ENCODE peak calls at places on chromosomes 6 and 20, in seven cellular contexts. P is GM12892, U is SK-N-SH, J is H1, S is GM12878, D is GM12891, X is HepG2. L is an unnamed sample.

GRCh38 chr20:61912665-61913422 is 152.8 kb downstream of the TAF4 start:
- DNase-seq in J (no peak), U (no peak), P (no peak), S (peak; percentile 90), X (no peak), D (peak; percentile 59), L (no peak)

GRCh38 chr20:38607351-38607750 is 5.7 kb downstream of the ARHGAP40 start:
- DNase-seq in J (no peak), S (no peak), X (no peak), P (no peak), D (no peak), U (no peak), L (no peak)

GRCh38 chr20:49878977-49879376 is 36.4 kb downstream of the SPATA2 start:
- DNase-seq in J (no peak), S (no peak), P (no peak), X (no peak), D (no peak), U (no peak), L (no peak)

GRCh38 chr6:155448823-155449789 is 6.5 kb downstream of the NOX3 start:
- DNase-seq in U (peak; percentile 50), S (no peak), P (no peak), D (no peak), X (no peak), J (no peak), L (no peak)

GRCh38 chr6:75855047-75855446 is 106.0 kb downstream of the MYO6 start:
- DNase-seq in X (peak; percentile 59), J (no peak), U (peak; percentile 15), P (no peak), D (no peak), S (no peak), L (peak; percentile 22)

GRCh38 chr6:87213364-87213763 is 58.0 kb downstream of the ZNF292 start:
- DNase-seq in D (no peak), X (peak; percentile 7), S (no peak), P (no peak), U (no peak), J (no peak), L (no peak)

GRCh38 chr20:19583532-19584175 is 174.4 kb upstream of the RIN2 start:
- DNase-seq in X (peak; percentile 51), P (peak; percentile 45), D (peak; percentile 46), J (peak; percentile 96), U (peak; percentile 67), S (no peak), L (peak; percentile 66)

GRCh38 chr6:41036188-41036587 is 2.8 kb downstream of the UNC5CL start:
- DNase-seq in P (no peak), S (no peak), X (no peak), D (no peak), U (no peak), J (no peak), L (no peak)

GRCh38 chr6:161226005-161226964 is 47.6 kb downstream of the AGPAT4 start:
- DNase-seq in P (no peak), U (no peak), S (no peak), X (no peak), J (no peak), D (no peak), L (peak; percentile 91)

GRCh38 chr20:36465109-36466080 is 75.9 kb upstream of the MYL9 start:
- DNase-seq in X (peak; percentile 66), D (no peak), J (no peak), S (no peak), U (no peak), P (no peak), L (peak; percentile 72)

GRCh38 chr6:130215526-130215925 is 7.2 kb downstream of the SAMD3 start:
- DNase-seq in S (no peak), U (no peak), X (no peak), P (no peak), D (no peak), J (no peak), L (no peak)

GRCh38 chr6:77740380-77740779 is 87.5 kb downstream of the MEI4 start:
- DNase-seq in X (peak; percentile 18), D (peak; percentile 4), P (no peak), U (peak; percentile 11), J (no peak), S (no peak), L (peak; percentile 7)

GRCh38 chr20:4108495-4109306 is 93.3 kb upstream of the RNF24 start:
- DNase-seq in X (peak; percentile 91), J (peak; percentile 74), P (peak; percentile 43), U (peak; percentile 76), S (peak; percentile 30), D (peak; percentile 58), L (peak; percentile 82)

GRCh38 chr6:89596056-89596455 is 42.5 kb downstream of the LYRM2 start:
- DNase-seq in D (peak; percentile 27), J (no peak), U (no peak), P (no peak), S (peak; percentile 52), X (no peak), L (no peak)

GRCh38 chr6:5827061-5828037 is 179.4 kb downstream of the NRN1 start:
- DNase-seq in P (no peak), U (no peak), S (no peak), J (no peak), X (no peak), D (no peak), L (no peak)

GRCh38 chr20:50834599-50835005 is 39.7 kb downstream of the BCAS4 start:
- DNase-seq in D (no peak), J (no peak), S (no peak), U (no peak), X (peak; percentile 51), P (no peak), L (no peak)

GRCh38 chr6:134676307-134677281 is 273.3 kb downstream of the ALDH8A1 start:
- DNase-seq in S (no peak), P (no peak), X (no peak), J (no peak), D (no peak), U (no peak), L (no peak)

GRCh38 chr6:12010635-12011275 is 1.4 kb upstream of the HIVEP1 start:
- DNase-seq in J (peak; percentile 86), P (no peak), U (peak; percentile 65), S (no peak), X (no peak), D (no peak), L (peak; percentile 28)

GRCh38 chr6:85942844-85943243 is 300.2 kb upstream of the SYNCRIP start:
- DNase-seq in X (no peak), J (no peak), P (no peak), U (no peak), S (no peak), D (no peak), L (no peak)

GRCh38 chr6:10465633-10466499 is 51.0 kb upstream of the TFAP2A start:
- DNase-seq in P (no peak), S (no peak), J (peak; percentile 85), X (peak; percentile 44), U (peak; percentile 54), D (no peak), L (peak; percentile 71)

GRCh38 chr6:31971279-31971992 is 502 bp downstream of the DXO start:
- DNase-seq in X (no peak), P (peak; percentile 29), S (no peak), J (peak; percentile 50), D (no peak), U (no peak), L (no peak)

GRCh38 chr6:100100776-100101175 is 106.8 kb upstream of the MCHR2 start:
- DNase-seq in D (no peak), U (no peak), P (no peak), S (no peak), X (no peak), J (no peak), L (no peak)

GRCh38 chr20:8449120-8449519 is 317.1 kb downstream of the PLCB1 start:
- DNase-seq in X (no peak), U (no peak), S (no peak), D (no peak), P (no peak), J (no peak), L (no peak)
- TF ChIP-seq TAF1 in X (no peak), U (no peak), S (no peak), D (no peak), P (no peak), J (no peak), L (no peak)

GRCh38 chr6:35413911-35414310 is 38.2 kb upstream of the FANCE start:
- DNase-seq in X (no peak), U (no peak), D (no peak), P (no peak), J (no peak), S (no peak), L (no peak)
- TF ChIP-seq TAF1 in X (no peak), U (no peak), D (no peak), P (no peak), J (no peak), S (no peak), L (no peak)

GRCh38 chr6:163711071-163711470 is 296.6 kb downstream of the QKI start:
- DNase-seq in J (no peak), P (no peak), S (no peak), U (no peak), D (no peak), X (no peak), L (no peak)

GRCh38 chr6:163712981-163713380 is 298.5 kb downstream of the QKI start:
- DNase-seq in J (no peak), P (no peak), S (no peak), X (no peak), U (no peak), D (no peak), L (no peak)

GRCh38 chr6:163712569-163712966 is 298.1 kb downstream of the QKI start:
- DNase-seq in X (no peak), U (no peak), P (no peak), S (no peak), D (no peak), J (no peak), L (no peak)

GRCh38 chr6:163710552-163710951 is 296.0 kb downstream of the QKI start:
- DNase-seq in J (no peak), S (no peak), X (no peak), U (no peak), D (no peak), P (no peak), L (peak; percentile 57)

DNA sequence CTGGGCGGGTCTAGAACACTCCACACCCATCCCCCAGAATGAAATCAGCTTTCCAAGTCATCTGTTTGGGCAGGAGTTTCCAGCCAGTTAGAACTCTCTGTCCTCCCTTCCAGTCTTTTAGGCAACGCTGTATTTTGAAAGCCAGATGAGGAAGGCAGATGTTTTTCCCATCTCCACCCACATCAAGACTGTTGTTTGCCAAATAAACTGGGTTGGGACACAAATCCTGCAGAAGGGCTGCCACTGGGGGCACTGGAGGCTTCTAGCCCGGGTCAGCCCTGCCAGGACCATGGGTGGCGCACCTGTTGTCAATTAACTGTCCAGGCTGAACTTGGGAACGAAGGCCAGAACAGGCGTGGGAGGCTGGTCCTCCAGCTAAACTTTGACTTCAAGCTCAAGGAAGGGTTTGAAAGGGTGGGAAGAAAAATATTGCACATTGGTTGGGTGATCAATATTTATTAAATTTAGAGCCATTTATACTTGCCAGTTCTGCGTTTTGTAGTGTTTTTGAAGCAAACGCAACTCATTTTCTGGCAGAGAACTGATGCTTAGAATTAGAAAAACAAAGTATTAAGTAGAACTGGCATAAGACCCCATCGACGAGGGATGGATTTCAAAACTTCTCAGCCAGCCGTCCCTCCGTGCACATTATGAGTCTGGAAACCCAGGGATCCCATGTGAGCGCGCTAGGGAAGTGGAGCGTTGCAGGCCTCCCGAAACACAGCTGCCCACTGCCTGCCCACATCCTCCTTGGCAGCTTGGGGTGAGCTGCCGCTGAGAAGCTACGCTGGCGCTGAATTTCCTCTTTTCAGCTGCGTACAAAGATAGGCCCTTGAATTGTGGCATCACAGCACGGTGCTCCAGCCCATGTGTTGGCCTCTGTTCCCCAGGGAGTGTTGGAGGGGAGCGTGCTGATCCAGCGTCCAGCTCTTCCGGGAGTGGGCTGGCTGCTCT is 297.4 kb downstream of the QKI start:
- DNase-seq in S (peak; percentile 72), X (peak; percentile 11), D (no peak), P (peak; percentile 40), U (peak; percentile 81), J (no peak), L (no peak)
- TF ChIP-seq TAF1 in S (no peak), X (no peak), D (no peak), P (no peak), U (no peak), J (no peak), L (no peak)

GRCh38 chr6:131629656-131630055 is 1.6 kb upstream of the MED23 start:
- DNase-seq in U (no peak), D (no peak), J (no peak), S (no peak), X (no peak), P (no peak), L (peak; percentile 26)
- TF ChIP-seq TAF1 in U (no peak), D (no peak), J (no peak), S (no peak), X (no peak), P (no peak), L (no peak)

L was measured in K562.